ENCODE peak calls at places on chromosomes 7 and 10, in six cellular contexts. F, L, D, K, I and Q are unnamed samples.

GRCh38 chr10:125868372-125868975 is 12.6 kb downstream of the DHX32 start:
- DNase-seq in I (peak; percentile 25), K (no peak), D (no peak), L (no peak), F (no peak), Q (no peak)

GRCh38 chr10:21700474-21700873 is 166.4 kb downstream of the MLLT10 start:
- DNase-seq in D (no peak), K (no peak), I (no peak), L (no peak), F (no peak), Q (no peak)

GRCh38 chr7:48718731-48719387 is 205.5 kb upstream of the CDC14C start:
- DNase-seq in I (no peak), L (no peak), K (no peak), F (no peak), D (no peak), Q (no peak)

GRCh38 chr10:77756319-77757232 is 119.0 kb upstream of the KCNMA1 start:
- DNase-seq in I (no peak), L (no peak), F (no peak), K (no peak), D (peak; percentile 43), Q (no peak)

GRCh38 chr7:101941481-101942383 is 124.3 kb downstream of the CUX1 start:
- DNase-seq in F (no peak), D (no peak), I (no peak), L (no peak), K (no peak), Q (peak; percentile 50)

GRCh38 chr7:54874804-54875203 is 115.8 kb upstream of the SEC61G start:
- DNase-seq in F (no peak), D (no peak), L (no peak), K (no peak), I (no peak), Q (no peak)

GRCh38 chr7:95335093-95335492 is 10.8 kb upstream of the PON1 start:
- DNase-seq in L (no peak), F (no peak), I (no peak), K (no peak), D (no peak), Q (no peak)

GRCh38 chr7:56474271-56474670 is 358.1 kb upstream of the NUPR2 start:
- DNase-seq in L (no peak), I (no peak), D (no peak), F (no peak), K (no peak), Q (no peak)